ENCODE peak calls at places on chromosomes 11 and 22, in four cellular contexts. Q is right atrium auricular region, A is AG09309, B is NCI-H460. K is an unnamed sample.
A peak's percentile ranks its signal among the peaks of the same experiment; 100 is the strongest.

GRCh38 chr11:46429709-46430108 is 38.1 kb upstream of the CHRM4 start:
- DNase-seq in Q (no peak), A (no peak), B (no peak), K (no peak)

GRCh38 chr11:59503276-59503675 is at the start of gene OR4D11:
- DNase-seq in Q (no peak), A (no peak), B (no peak), K (no peak)

GRCh38 chr11:123357990-123358827 is 71.9 kb upstream of the GRAMD1B start:
- DNase-seq in Q (no peak), A (peak; percentile 14), B (no peak), K (no peak)

GRCh38 chr22:42330953-42331525 is 60.6 kb upstream of the TCF20 start:
- DNase-seq in Q (no peak), A (no peak), B (no peak), K (no peak)

GRCh38 chr11:120873966-120874365 is 149.9 kb upstream of the TBCEL start:
- DNase-seq in Q (no peak), A (no peak), B (no peak), K (no peak)

GRCh38 chr11:6681949-6682348 is 1.2 kb downstream of the MRPL17 start:
- DNase-seq in Q (no peak), A (no peak), B (no peak), K (no peak)

GRCh38 chr11:57368106-57368826 is 12.7 kb downstream of the PRG3 start:
- DNase-seq in Q (no peak), A (no peak), B (no peak), K (no peak)

GRCh38 chr11:112241486-112241885 is 15.3 kb downstream of the PTS start:
- DNase-seq in Q (no peak), A (peak; percentile 94), B (no peak), K (no peak)

GRCh38 chr11:72298931-72299330 is 55.0 kb upstream of the PHOX2A start:
- DNase-seq in Q (no peak), A (no peak), B (no peak), K (no peak)

GRCh38 chr11:100741866-100742625 is 55.0 kb downstream of the ARHGAP42 start:
- DNase-seq in Q (no peak), A (no peak), B (no peak), K (no peak)

GRCh38 chr11:36567684-36568083 is at the start of gene RAG1:
- DNase-seq in Q (no peak), A (no peak), B (no peak), K (no peak)

GRCh38 chr11:130514316-130514715 is 65.9 kb downstream of the ADAMTS15 start:
- DNase-seq in Q (no peak), A (peak; percentile 27), B (no peak), K (no peak)

GRCh38 chr22:32202539-32203180 is 2.2 kb downstream of the RFPL2 start:
- DNase-seq in Q (no peak), A (no peak), B (peak; percentile 36), K (peak; percentile 82)

GRCh38 chr22:42596376-42596775 is 18.3 kb downstream of the POLDIP3 start:
- DNase-seq in Q (no peak), A (no peak), B (no peak), K (no peak)

GRCh38 chr11:4025248-4025956 is 69.2 kb upstream of the RRM1 start:
- DNase-seq in Q (no peak), A (peak; percentile 41), B (no peak), K (no peak)

GRCh38 chr11:11717064-11717725 is 95.4 kb upstream of the GALNT18 start:
- DNase-seq in Q (no peak), A (no peak), B (no peak), K (no peak)